ENCODE peak calls at places on chromosomes 4 and X, in eight cellular contexts. X, Z, Y, E, U, Q, P and G are unnamed samples.

GRCh38 chr4:174437756-174438155 is 84.5 kb downstream of the HPGD start:
- DNase-seq in U (peak; percentile 66), Y (no peak), Z (no peak), X (no peak), P (no peak), E (no peak), Q (no peak), G (no peak)

GRCh38 chr4:40916880-40917279 is 167.1 kb downstream of the NSUN7 start:
- DNase-seq in Q (peak; percentile 23), Y (peak; percentile 37), Z (peak; percentile 68), U (no peak), E (peak; percentile 15), P (no peak), X (peak; percentile 65), G (no peak)

GRCh38 chrX:63466690-63467089 is 115.6 kb upstream of the SPIN4 start:
- DNase-seq in E (no peak), X (no peak), Z (no peak), Q (no peak), Y (no peak), U (no peak), P (no peak), G (no peak)

GRCh38 chr4:106522839-106523238 is 154.3 kb upstream of the GIMD1 start:
- DNase-seq in X (no peak), Q (no peak), E (no peak), P (no peak), U (peak; percentile 31), Z (no peak), Y (no peak), G (no peak)

GRCh38 chr4:124433500-124433899 is 279.0 kb downstream of the ANKRD50 start:
- DNase-seq in Z (peak; percentile 2), U (peak; percentile 76), E (no peak), X (no peak), Q (no peak), Y (no peak), P (no peak), G (no peak)

GRCh38 chrX:142156567-142156966 is 48.5 kb downstream of the MAGEC2 start:
- DNase-seq in E (no peak), Y (no peak), X (no peak), U (no peak), P (no peak), Z (peak; percentile 0), Q (no peak), G (no peak)

GRCh38 chr4:99186029-99186428 is 33.0 kb downstream of the ADH6 start:
- DNase-seq in P (no peak), Z (no peak), E (no peak), X (no peak), Y (no peak), U (no peak), Q (no peak), G (no peak)

GRCh38 chr4:103011378-103012025 is 8.0 kb downstream of the SLC9B1 start:
- DNase-seq in X (peak; percentile 88), Z (peak; percentile 52), Y (no peak), P (no peak), E (no peak), Q (peak; percentile 75), U (no peak), G (no peak)

GRCh38 chr4:74033721-74034120 is 4.8 kb downstream of the CXCL3 start:
- DNase-seq in Y (no peak), Q (no peak), X (no peak), P (no peak), Z (no peak), U (no peak), E (no peak), G (no peak)

GRCh38 chr4:23717528-23718248 is 172.2 kb downstream of the PPARGC1A start:
- DNase-seq in Z (peak; percentile 37), U (peak; percentile 15), X (no peak), E (no peak), Y (no peak), Q (peak; percentile 10), P (no peak), G (no peak)

GRCh38 chrX:135985123-135985973 is at the start of gene SLC9A6:
- DNase-seq in X (peak; percentile 88), Y (no peak), U (peak; percentile 4), Z (peak; percentile 83), P (no peak), E (peak; percentile 67), Q (peak; percentile 81), G (no peak)

GRCh38 chr4:41174444-41174843 is 39.9 kb downstream of the APBB2 start:
- DNase-seq in Q (no peak), X (no peak), E (no peak), P (no peak), Z (no peak), Y (no peak), U (no peak), G (no peak)

GRCh38 chrX:72031118-72031517 is 100.6 kb downstream of the RTL5 start:
- DNase-seq in U (no peak), X (no peak), Y (no peak), Q (no peak), E (no peak), P (no peak), Z (no peak), G (no peak)

GRCh38 chr4:54101190-54102041 is 1.5 kb downstream of the GSX2 start:
- DNase-seq in U (no peak), E (no peak), Q (no peak), P (no peak), X (no peak), Z (no peak), Y (no peak), G (no peak)

GRCh38 chrX:153549807-153550206 is 32.4 kb downstream of the ATP2B3 start:
- DNase-seq in X (no peak), P (no peak), U (no peak), Y (no peak), Q (no peak), E (no peak), Z (no peak), G (no peak)

GRCh38 chr4:14790487-14790886 is 211.8 kb upstream of the CPEB2 start:
- DNase-seq in Y (no peak), U (no peak), E (no peak), Q (no peak), Z (no peak), X (no peak), P (no peak), G (no peak)

GRCh38 chrX:80648023-80648422 is 161.7 kb downstream of the BRWD3 start:
- DNase-seq in U (no peak), P (no peak), E (no peak), Q (no peak), X (no peak), Z (peak; percentile 16), Y (no peak), G (no peak)

GRCh38 chrX:152904151-152905080 is 6.5 kb downstream of the ZNF185 start:
- DNase-seq in E (peak; percentile 27), P (no peak), Q (peak; percentile 51), Y (no peak), Z (peak; percentile 62), X (peak; percentile 64), U (peak; percentile 51), G (no peak)

GRCh38 chrX:65406532-65406931 is 128.1 kb downstream of the LAS1L start:
- DNase-seq in Z (no peak), U (no peak), P (no peak), E (no peak), Q (no peak), Y (no peak), X (no peak), G (no peak)

GRCh38 chrX:39519213-39519544 is 578.6 kb downstream of the BCOR start:
- DNase-seq in P (no peak), Z (no peak), X (no peak), Q (no peak), E (no peak), U (no peak), Y (no peak), G (no peak)
- H3K27ac ChIP-seq in P (no peak overlapping the region), Z (no peak overlapping the region), X (no peak overlapping the region), Q (peak overlapping the region; percentile 35), E (no peak overlapping the region), U (no peak overlapping the region), Y (no peak overlapping the region), G (no peak overlapping the region)

DNA sequence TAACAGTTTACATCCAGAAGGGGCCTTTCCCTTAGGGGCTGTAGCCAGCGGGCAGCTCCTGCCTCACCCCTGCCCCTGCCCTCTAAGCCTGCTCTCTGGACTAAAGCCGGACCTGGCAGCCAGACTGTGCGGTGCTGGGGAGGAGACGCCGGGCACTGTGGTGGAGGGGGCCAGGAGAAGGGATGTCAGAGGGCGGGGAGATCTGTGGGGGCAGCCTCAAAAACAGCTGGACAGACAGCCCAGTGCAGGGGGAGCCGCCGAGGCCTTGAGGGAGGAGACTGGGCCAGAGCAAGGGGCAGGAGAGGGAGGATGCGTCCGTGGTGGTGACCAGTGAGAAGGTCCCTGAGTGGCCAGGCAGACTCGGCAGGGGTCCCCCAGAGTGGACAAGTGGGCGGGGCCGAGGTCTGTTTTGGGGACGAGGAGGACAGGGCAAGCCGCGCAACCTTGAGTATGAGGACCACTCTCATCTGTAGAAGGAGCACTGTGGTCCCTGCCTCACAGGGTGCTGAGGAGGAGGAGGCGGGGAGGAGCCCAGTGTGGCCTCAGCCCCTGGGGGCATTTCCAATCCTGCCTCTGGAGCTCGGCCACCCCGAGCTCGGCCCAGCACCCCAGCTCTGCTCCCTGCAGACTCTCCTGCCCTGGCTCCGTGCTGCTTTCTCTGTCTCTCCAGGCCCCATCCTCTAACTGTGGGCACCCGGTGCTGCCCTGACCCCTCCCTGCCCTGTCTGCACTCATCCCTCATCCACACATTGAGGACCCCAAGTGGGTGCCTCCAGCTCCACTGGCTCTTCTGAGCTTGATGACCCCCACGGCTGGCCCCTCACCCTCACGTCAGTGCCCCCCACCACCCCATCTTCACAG is 59.2 kb upstream of the NKX1-1 start:
- DNase-seq in Y (no peak), X (peak; percentile 40), U (no peak), E (no peak), Z (no peak), Q (no peak), P (no peak), G (no peak)
- H3K27me3 ChIP-seq in Y (no peaks in the 10 kb centered on the region), X (no peaks in the 10 kb centered on the region), U (peaks cover 35% of the 10 kb centered on the region), E (no peaks in the 10 kb centered on the region), Z (peaks cover 52% of the 10 kb centered on the region), Q (peaks cover 42% of the 10 kb centered on the region), P (no peaks in the 10 kb centered on the region), G (peaks cover 36% of the 10 kb centered on the region)

GRCh38 chr4:112898357-112899141 is 150.9 kb upstream of the ANK2 start:
- DNase-seq in X (no peak), U (no peak), E (no peak), P (no peak), Q (no peak), Z (no peak), Y (no peak), G (no peak)
- H3K27ac ChIP-seq in X (no peak overlapping the region), U (no peak overlapping the region), E (no peak overlapping the region), P (no peak overlapping the region), Q (no peak overlapping the region), Z (no peak overlapping the region), Y (no peak overlapping the region), G (no peak overlapping the region)

GRCh38 chr4:4226606-4227438 is at the start of gene OTOP1:
- DNase-seq in Z (no peak), Y (no peak), X (no peak), E (no peak), P (no peak), U (no peak), Q (no peak), G (no peak)

GRCh38 chr4:4233610-4234009 is 6.9 kb upstream of the OTOP1 start:
- DNase-seq in Q (no peak), Z (no peak), Y (no peak), E (no peak), P (no peak), X (no peak), U (no peak), G (no peak)

GRCh38 chr4:4225915-4226605 is 669 bp downstream of the OTOP1 start:
- DNase-seq in Q (no peak), Z (no peak), X (no peak), U (no peak), Y (no peak), E (no peak), P (no peak), G (no peak)

GRCh38 chr4:4228356-4228668 is 1.6 kb upstream of the OTOP1 start:
- DNase-seq in U (no peak), Q (no peak), P (no peak), X (no peak), E (no peak), Y (no peak), Z (no peak), G (no peak)

GRCh38 chr4:4227510-4228355 is 1.0 kb upstream of the OTOP1 start:
- DNase-seq in Y (no peak), Q (no peak), U (no peak), Z (no peak), X (no peak), E (no peak), P (no peak), G (no peak)
- H3K27me3 ChIP-seq in Y (no peaks in the 10 kb centered on the region), Q (peaks cover 56% of the 10 kb centered on the region), U (peaks cover 24% of the 10 kb centered on the region), Z (peaks cover 39% of the 10 kb centered on the region), X (no peaks in the 10 kb centered on the region), E (peaks cover 5% of the 10 kb centered on the region), P (no peaks in the 10 kb centered on the region), G (peaks cover 39% of the 10 kb centered on the region)